ENCODE peak calls at places on chromosomes 3 and 15, in six cellular contexts. H is endothelial cell of umbilical vein, M is right cardiac atrium, Q is aorta, Z is left ventricle myocardium inferior, V is fibroblast of pulmonary artery. F is an unnamed sample.

GRCh38 chr3:18238721-18239331 is 186.3 kb downstream of the SATB1 start:
- DNase-seq in H (no peak), M (no peak), Q (no peak), Z (no peak), V (no peak), F (peak; percentile 27)

GRCh38 chr15:62734706-62735105 is 307.8 kb upstream of the TPM1 start:
- DNase-seq in H (no peak), M (no peak), Q (no peak), Z (no peak), V (no peak), F (no peak)

GRCh38 chr3:45642731-45643152 is 46.5 kb upstream of the SACM1L start:
- DNase-seq in H (peak; percentile 26), M (peak; percentile 49), Q (no peak), Z (no peak), V (peak; percentile 65), F (peak; percentile 70)

GRCh38 chr3:44309500-44309899 is 29.1 kb upstream of the TCAIM start:
- DNase-seq in H (no peak), M (no peak), Q (no peak), Z (no peak), V (no peak), F (no peak)

GRCh38 chr15:55108858-55109518 is 87.8 kb downstream of the RSL24D1 start:
- DNase-seq in H (peak; percentile 39), M (peak; percentile 87), Q (peak; percentile 86), Z (peak; percentile 59), V (peak; percentile 65), F (peak; percentile 65)

GRCh38 chr15:57780461-57780860 is 73.9 kb downstream of the POLR2M start:
- DNase-seq in H (no peak), M (no peak), Q (no peak), Z (no peak), V (no peak), F (no peak)

GRCh38 chr3:138675393-138675792 is 66.8 kb downstream of the FAIM start:
- DNase-seq in H (no peak), M (no peak), Q (no peak), Z (no peak), V (peak; percentile 35), F (peak; percentile 28)

GRCh38 chr15:89103481-89104171 is 15.4 kb downstream of the ABHD2 start:
- DNase-seq in H (no peak), M (no peak), Q (no peak), Z (no peak), V (no peak), F (no peak)

GRCh38 chr3:67654099-67654831 is at the start of gene SUCLG2:
- DNase-seq in H (peak; percentile 83), M (peak; percentile 97), Q (peak; percentile 97), Z (peak; percentile 94), V (peak; percentile 83), F (peak; percentile 86)

GRCh38 chr15:74531144-74531811 is 9.7 kb upstream of the ARID3B start:
- DNase-seq in H (no peak), M (no peak), Q (no peak), Z (no peak), V (peak; percentile 59), F (peak; percentile 86)

GRCh38 chr3:63251499-63251898 is 26.6 kb upstream of the SYNPR start:
- DNase-seq in H (no peak), M (no peak), Q (no peak), Z (no peak), V (no peak), F (no peak)

GRCh38 chr3:40290396-40290795 is 19.1 kb upstream of the EIF1B start:
- DNase-seq in H (no peak), M (peak; percentile 77), Q (no peak), Z (peak; percentile 56), V (no peak), F (no peak)

GRCh38 chr3:40192628-40193027 is 116.9 kb upstream of the EIF1B start:
- DNase-seq in H (no peak), M (no peak), Q (no peak), Z (no peak), V (no peak), F (no peak)

GRCh38 chr3:45774581-45775505 is 21.5 kb downstream of the SLC6A20 start:
- DNase-seq in H (no peak), M (no peak), Q (no peak), Z (no peak), V (no peak), F (no peak)

GRCh38 chr15:62647195-62647865 is 395.2 kb upstream of the TPM1 start:
- DNase-seq in H (no peak), M (no peak), Q (no peak), Z (no peak), V (peak; percentile 47), F (peak; percentile 55)

GRCh38 chr3:50154840-50155490 is at the start of gene SEMA3F:
- DNase-seq in H (peak; percentile 72), M (peak; percentile 82), Q (peak; percentile 89), Z (peak; percentile 63), V (peak; percentile 68), F (peak; percentile 44)

GRCh38 chr15:69456208-69457166 is 3.9 kb downstream of the RPLP1 start:
- DNase-seq in H (no peak), M (no peak), Q (no peak), Z (no peak), V (no peak), F (no peak)

GRCh38 chr15:53535886-53536285 is 223.6 kb downstream of the WDR72 start:
- DNase-seq in H (no peak), M (no peak), Q (no peak), Z (no peak), V (no peak), F (no peak)

GRCh38 chr15:72230197-72231065 is 559 bp downstream of the PKM start:
- DNase-seq in H (peak; percentile 92), M (peak; percentile 97), Q (peak; percentile 96), Z (peak; percentile 94), V (peak; percentile 94), F (peak; percentile 89)

GRCh38 chr3:17115186-17115585 is 230.4 kb downstream of the PLCL2 start:
- DNase-seq in H (no peak), M (no peak), Q (no peak), Z (no peak), V (peak; percentile 48), F (peak; percentile 80)

GRCh38 chr15:74365619-74366445 is 1.6 kb downstream of the CYP11A1 start:
- DNase-seq in H (peak; percentile 41), M (peak; percentile 87), Q (peak; percentile 87), Z (peak; percentile 48), V (peak; percentile 61), F (peak; percentile 72)

GRCh38 chr3:115164374-115165221 is 17.5 kb upstream of the ZBTB20 start:
- DNase-seq in H (no peak), M (no peak), Q (no peak), Z (no peak), V (no peak), F (no peak)

GRCh38 chr3:51434746-51435323 is 43.8 kb downstream of the RBM15B start:
- DNase-seq in H (peak; percentile 62), M (no peak), Q (no peak), Z (no peak), V (peak; percentile 72), F (peak; percentile 72)

DNA sequence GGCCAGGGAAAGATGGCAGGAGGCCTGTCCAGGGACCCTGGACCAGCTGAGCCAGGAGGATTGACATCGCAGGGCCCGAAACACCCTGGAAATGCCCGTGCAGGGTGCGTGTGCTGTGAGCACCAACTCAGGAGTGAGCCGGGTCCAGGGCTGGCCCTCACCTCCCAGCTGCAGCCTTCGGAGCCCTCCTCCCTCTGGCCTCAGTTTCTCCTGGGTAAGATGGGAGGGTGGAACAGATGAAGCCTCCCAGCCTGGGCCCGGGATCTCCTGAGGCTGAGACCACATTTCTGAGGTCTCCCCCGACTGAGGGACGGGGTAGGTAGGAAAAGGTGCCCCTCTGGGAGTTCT is 5.3 kb upstream of the CALML4 start:
- DNase-seq in H (no peak), M (no peak), Q (no peak), Z (peak; percentile 10), V (no peak), F (no peak)
- H3K4me3 ChIP-seq in H (no peak overlapping the region), M (no peak overlapping the region), Q (no peak overlapping the region), Z (peak overlapping the region; percentile 24), V (no peak overlapping the region), F (no peak overlapping the region)

GRCh38 chr3:134677987-134678308 is 27.1 kb upstream of the KY start:
- DNase-seq in H (no peak), M (no peak), Q (no peak), Z (no peak), V (no peak), F (no peak)
- H3K4me3 ChIP-seq in H (no peak overlapping the region), M (no peak overlapping the region), Q (no peak overlapping the region), Z (no peak overlapping the region), V (no peak overlapping the region), F (no peak overlapping the region)

GRCh38 chr3:33652736-33653135 is 65.3 kb downstream of the CLASP2 start:
- DNase-seq in H (no peak), M (no peak), Q (no peak), Z (no peak), V (no peak), F (no peak)
- H3K4me3 ChIP-seq in H (no peak overlapping the region), M (no peak overlapping the region), Q (no peak overlapping the region), Z (no peak overlapping the region), V (no peak overlapping the region), F (no peak overlapping the region)

GRCh38 chr15:42721016-42721415 is 15.9 kb downstream of the CDAN1 start:
- DNase-seq in H (no peak), M (no peak), Q (no peak), Z (no peak), V (no peak), F (no peak)

GRCh38 chr15:42720071-42720470 is 16.9 kb downstream of the CDAN1 start:
- DNase-seq in H (no peak), M (no peak), Q (no peak), Z (no peak), V (no peak), F (no peak)

GRCh38 chr15:42725331-42725903 is 11.5 kb downstream of the CDAN1 start:
- DNase-seq in H (no peak), M (no peak), Q (no peak), Z (no peak), V (no peak), F (no peak)

GRCh38 chr15:42724276-42724675 is 12.7 kb downstream of the CDAN1 start:
- DNase-seq in H (no peak), M (no peak), Q (no peak), Z (no peak), V (no peak), F (no peak)

GRCh38 chr15:42723068-42723467 is 13.9 kb downstream of the CDAN1 start:
- DNase-seq in H (peak; percentile 13), M (no peak), Q (no peak), Z (no peak), V (no peak), F (no peak)
- H3K4me3 ChIP-seq in H (no peak overlapping the region), M (no peak overlapping the region), Q (no peak overlapping the region), Z (no peak overlapping the region), V (no peak overlapping the region), F (no peak overlapping the region)

F was measured in cardiac fibroblast.